ENCODE peak calls at places on chromosome 12, in six cellular contexts. U is MCF 10A; R is activated CD4-positive, alpha-beta T cell treated with anti-CD3 and anti-CD28 coated beads, Interleukin-2, amount 10 ng/mL, durations not matched to agents 7 days and 5 days; A is A549; J is neural progenitor cell; C is astrocyte of the spinal cord. Z is an unnamed sample.

GRCh38 chr12:65638324-65638723 is 186.0 kb upstream of the HMGA2 start:
- DNase-seq in U (no peak), R (no peak), A (no peak), J (peak), C (no peak), Z (no peak)

GRCh38 chr12:50825372-50825838 is 17.3 kb upstream of the TMPRSS12 start:
- DNase-seq in U (peak), R (no peak), A (peak), J (peak), C (peak), Z (peak)

GRCh38 chr12:93214523-93215289 is 163.0 kb upstream of the NUDT4 start:
- DNase-seq in U (no peak), R (no peak), A (no peak), J (no peak), C (no peak), Z (no peak)

GRCh38 chr12:26445909-26446308 is 250.5 kb downstream of the SSPN start:
- DNase-seq in U (no peak), R (no peak), A (no peak), J (no peak), C (no peak), Z (no peak)

GRCh38 chr12:131869871-131870418 is 24.5 kb upstream of the ULK1 start:
- DNase-seq in U (peak), R (no peak), A (peak), J (no peak), C (peak), Z (no peak)

GRCh38 chr12:55720071-55720564 is at the start of gene RDH5:
- DNase-seq in U (no peak), R (no peak), A (no peak), J (no peak), C (peak), Z (no peak)

GRCh38 chr12:51200806-51201205 is 17.1 kb downstream of the POU6F1 start:
- DNase-seq in U (no peak), R (no peak), A (no peak), J (no peak), C (no peak), Z (no peak)

GRCh38 chr12:56520025-56520810 is 1.4 kb upstream of the RBMS2 start:
- DNase-seq in U (no peak), R (no peak), A (no peak), J (no peak), C (peak), Z (no peak)

GRCh38 chr12:66803972-66804371 is 125.1 kb upstream of the GRIP1 start:
- DNase-seq in U (no peak), R (no peak), A (no peak), J (peak), C (peak), Z (no peak)

GRCh38 chr12:30753233-30753632 is 1.5 kb downstream of the CAPRIN2 start:
- DNase-seq in U (peak), R (peak), A (peak), J (peak), C (peak), Z (peak)

GRCh38 chr12:13173537-13173936 is 23.0 kb upstream of the EMP1 start:
- DNase-seq in U (peak), R (peak), A (no peak), J (peak), C (peak), Z (no peak)

GRCh38 chr12:13383379-13383778 is 186.9 kb downstream of the EMP1 start:
- DNase-seq in U (peak), R (no peak), A (no peak), J (no peak), C (no peak), Z (no peak)

GRCh38 chr12:13004368-13004767 is 4.3 kb upstream of the HEBP1 start:
- DNase-seq in U (peak), R (no peak), A (no peak), J (no peak), C (no peak), Z (no peak)

GRCh38 chr12:113468365-113469223 is 3.1 kb downstream of the LHX5 start:
- DNase-seq in U (no peak), R (no peak), A (no peak), J (peak), C (no peak), Z (no peak)

GRCh38 chr12:68864604-68865003 is 56.6 kb downstream of the MDM2 start:
- DNase-seq in U (no peak), R (no peak), A (no peak), J (no peak), C (no peak), Z (no peak)

GRCh38 chr12:1373887-1374286 is 220.5 kb downstream of the FBXL14 start:
- DNase-seq in U (no peak), R (no peak), A (no peak), J (no peak), C (peak), Z (no peak)

GRCh38 chr12:88646824-88647223 is 66.6 kb upstream of the KITLG start:
- DNase-seq in U (no peak), R (no peak), A (no peak), J (no peak), C (no peak), Z (no peak)

GRCh38 chr12:116948298-116948697 is 37.5 kb downstream of the FBXW8 start:
- DNase-seq in U (no peak), R (no peak), A (no peak), J (no peak), C (no peak), Z (no peak)

GRCh38 chr12:62971769-62972525 is 37.0 kb upstream of the PPM1H start:
- DNase-seq in U (no peak), R (no peak), A (no peak), J (no peak), C (no peak), Z (no peak)

GRCh38 chr12:12333980-12334709 is 15.9 kb downstream of the MANSC1 start:
- DNase-seq in U (peak), R (peak), A (peak), J (peak), C (peak), Z (peak)

GRCh38 chr12:64976131-64976530 is 145.0 kb downstream of the WIF1 start:
- DNase-seq in U (peak), R (no peak), A (no peak), J (no peak), C (peak), Z (no peak)

GRCh38 chr12:112822056-112822455 is 30.5 kb downstream of the RPH3A start:
- DNase-seq in U (no peak), R (no peak), A (no peak), J (no peak), C (no peak), Z (no peak)